ENCODE peak calls at places on chromosomes 12 and 14, in seven cellular contexts. One of them, this sample, is unnamed.

GRCh38 chr12:80364056-80364455 is 80.0 kb upstream of the PTPRQ start:
- DNase-seq in brain microvascular endothelial cell: no peak
- DNase-seq in keratinocyte: no peak
- DNase-seq in cardiac muscle cell: no peak
- DNase-seq in lower lobe of right lung: no peak
- DNase-seq in fibroblast of lung: peak
- DNase-seq in IMR-90: peak
- DNase-seq in this sample: no peak

GRCh38 chr14:28765169-28765906 is 1.2 kb upstream of the FOXG1 start:
- DNase-seq in brain microvascular endothelial cell: no peak
- DNase-seq in lower lobe of right lung: peak
- DNase-seq in cardiac muscle cell: no peak
- DNase-seq in keratinocyte: no peak
- DNase-seq in IMR-90: no peak
- DNase-seq in fibroblast of lung: no peak
- DNase-seq in this sample: no peak

GRCh38 chr14:89616425-89617141 is 199.6 kb upstream of the FOXN3 start:
- DNase-seq in brain microvascular endothelial cell: peak
- DNase-seq in keratinocyte: no peak
- DNase-seq in cardiac muscle cell: peak
- DNase-seq in fibroblast of lung: peak
- DNase-seq in lower lobe of right lung: no peak
- DNase-seq in IMR-90: peak
- DNase-seq in this sample: no peak

GRCh38 chr12:102521662-102522277 is 41.4 kb upstream of the IGF1 start:
- DNase-seq in keratinocyte: no peak
- DNase-seq in lower lobe of right lung: no peak
- DNase-seq in cardiac muscle cell: no peak
- DNase-seq in fibroblast of lung: no peak
- DNase-seq in IMR-90: no peak
- DNase-seq in brain microvascular endothelial cell: no peak
- DNase-seq in this sample: no peak

GRCh38 chr14:98501335-98501734 is 770.7 kb downstream of the BCL11B start:
- DNase-seq in lower lobe of right lung: no peak
- DNase-seq in cardiac muscle cell: no peak
- DNase-seq in fibroblast of lung: peak
- DNase-seq in keratinocyte: peak
- DNase-seq in IMR-90: no peak
- DNase-seq in brain microvascular endothelial cell: no peak
- DNase-seq in this sample: peak

GRCh38 chr14:39469094-39469710 is 37.0 kb upstream of the FBXO33 start:
- DNase-seq in brain microvascular endothelial cell: no peak
- DNase-seq in fibroblast of lung: no peak
- DNase-seq in cardiac muscle cell: peak
- DNase-seq in lower lobe of right lung: no peak
- DNase-seq in IMR-90: no peak
- DNase-seq in keratinocyte: no peak
- DNase-seq in this sample: no peak

GRCh38 chr12:97404549-97404948 is 58.1 kb upstream of the RMST start:
- DNase-seq in fibroblast of lung: peak
- DNase-seq in lower lobe of right lung: no peak
- DNase-seq in cardiac muscle cell: peak
- DNase-seq in keratinocyte: no peak
- DNase-seq in IMR-90: peak
- DNase-seq in brain microvascular endothelial cell: peak
- DNase-seq in this sample: peak

GRCh38 chr12:49807991-49808580 is 20.1 kb downstream of the NCKAP5L start:
- DNase-seq in keratinocyte: no peak
- DNase-seq in cardiac muscle cell: no peak
- DNase-seq in brain microvascular endothelial cell: no peak
- DNase-seq in IMR-90: no peak
- DNase-seq in lower lobe of right lung: no peak
- DNase-seq in fibroblast of lung: no peak
- DNase-seq in this sample: no peak

GRCh38 chr14:92906823-92907222 is 16.1 kb upstream of the CHGA start:
- DNase-seq in cardiac muscle cell: no peak
- DNase-seq in lower lobe of right lung: no peak
- DNase-seq in brain microvascular endothelial cell: no peak
- DNase-seq in fibroblast of lung: no peak
- DNase-seq in keratinocyte: no peak
- DNase-seq in IMR-90: no peak
- DNase-seq in this sample: no peak

GRCh38 chr14:61342486-61342885 is 21.1 kb downstream of the PRKCH start:
- DNase-seq in keratinocyte: no peak
- DNase-seq in IMR-90: no peak
- DNase-seq in fibroblast of lung: no peak
- DNase-seq in brain microvascular endothelial cell: no peak
- DNase-seq in cardiac muscle cell: no peak
- DNase-seq in lower lobe of right lung: no peak
- DNase-seq in this sample: no peak

GRCh38 chr14:49621114-49621881 is 699 bp downstream of the MGAT2 start:
- DNase-seq in keratinocyte: no peak
- DNase-seq in brain microvascular endothelial cell: peak
- DNase-seq in fibroblast of lung: peak
- DNase-seq in cardiac muscle cell: peak
- DNase-seq in IMR-90: peak
- DNase-seq in lower lobe of right lung: peak
- DNase-seq in this sample: no peak

GRCh38 chr12:31230004-31230403 is 95.9 kb downstream of the SINHCAF start:
- DNase-seq in brain microvascular endothelial cell: no peak
- DNase-seq in keratinocyte: no peak
- DNase-seq in lower lobe of right lung: no peak
- DNase-seq in cardiac muscle cell: no peak
- DNase-seq in fibroblast of lung: no peak
- DNase-seq in IMR-90: no peak
- DNase-seq in this sample: no peak

GRCh38 chr14:103006991-103007520 is 50.3 kb downstream of the CDC42BPB start:
- DNase-seq in brain microvascular endothelial cell: no peak
- DNase-seq in IMR-90: no peak
- DNase-seq in cardiac muscle cell: no peak
- DNase-seq in fibroblast of lung: no peak
- DNase-seq in lower lobe of right lung: no peak
- DNase-seq in keratinocyte: no peak
- DNase-seq in this sample: no peak

GRCh38 chr12:103807561-103808238 is 33.3 kb downstream of the NT5DC3 start:
- DNase-seq in cardiac muscle cell: no peak
- DNase-seq in lower lobe of right lung: no peak
- DNase-seq in IMR-90: no peak
- DNase-seq in brain microvascular endothelial cell: no peak
- DNase-seq in fibroblast of lung: no peak
- DNase-seq in keratinocyte: no peak
- DNase-seq in this sample: no peak

GRCh38 chr14:70907996-70908917 is 998 bp downstream of the PCNX1 start:
- DNase-seq in IMR-90: peak
- DNase-seq in brain microvascular endothelial cell: peak
- DNase-seq in fibroblast of lung: peak
- DNase-seq in keratinocyte: no peak
- DNase-seq in lower lobe of right lung: peak
- DNase-seq in cardiac muscle cell: peak
- DNase-seq in this sample: peak

GRCh38 chr12:101823891-101824290 is 6.9 kb downstream of the GNPTAB start:
- DNase-seq in keratinocyte: no peak
- DNase-seq in fibroblast of lung: peak
- DNase-seq in IMR-90: no peak
- DNase-seq in cardiac muscle cell: peak
- DNase-seq in brain microvascular endothelial cell: peak
- DNase-seq in lower lobe of right lung: no peak
- DNase-seq in this sample: peak

GRCh38 chr12:75437564-75437963 is 43.0 kb upstream of the GLIPR1 start:
- DNase-seq in lower lobe of right lung: no peak
- DNase-seq in cardiac muscle cell: peak
- DNase-seq in fibroblast of lung: peak
- DNase-seq in IMR-90: peak
- DNase-seq in brain microvascular endothelial cell: peak
- DNase-seq in keratinocyte: no peak
- DNase-seq in this sample: no peak

GRCh38 chr14:101843038-101843437 is 81.5 kb downstream of the PPP2R5C start:
- DNase-seq in keratinocyte: no peak
- DNase-seq in lower lobe of right lung: no peak
- DNase-seq in cardiac muscle cell: no peak
- DNase-seq in brain microvascular endothelial cell: no peak
- DNase-seq in fibroblast of lung: no peak
- DNase-seq in IMR-90: no peak
- DNase-seq in this sample: no peak

GRCh38 chr14:33052899-33053400 is 114.3 kb downstream of the NPAS3 start:
- DNase-seq in keratinocyte: no peak
- DNase-seq in IMR-90: no peak
- DNase-seq in lower lobe of right lung: no peak
- DNase-seq in brain microvascular endothelial cell: no peak
- DNase-seq in fibroblast of lung: no peak
- DNase-seq in cardiac muscle cell: no peak
- DNase-seq in this sample: no peak

GRCh38 chr14:78950654-78951053 is 780.5 kb downstream of the NRXN3 start:
- DNase-seq in lower lobe of right lung: no peak
- DNase-seq in IMR-90: peak
- DNase-seq in keratinocyte: no peak
- DNase-seq in cardiac muscle cell: peak
- DNase-seq in brain microvascular endothelial cell: peak
- DNase-seq in fibroblast of lung: peak
- DNase-seq in this sample: peak

GRCh38 chr12:93699271-93700141 is 22.3 kb downstream of the CRADD start:
- DNase-seq in cardiac muscle cell: peak
- DNase-seq in keratinocyte: no peak
- DNase-seq in IMR-90: peak
- DNase-seq in lower lobe of right lung: no peak
- DNase-seq in brain microvascular endothelial cell: peak
- DNase-seq in fibroblast of lung: peak
- DNase-seq in this sample: no peak
- H3K27ac ChIP-seq in cardiac muscle cell: peak
- H3K27ac ChIP-seq in keratinocyte: peak
- H3K27ac ChIP-seq in IMR-90: no peak
- H3K27ac ChIP-seq in lower lobe of right lung: no peak
- H3K27ac ChIP-seq in brain microvascular endothelial cell: peak
- H3K27ac ChIP-seq in fibroblast of lung: no peak
- H3K27ac ChIP-seq in this sample: no peak

GRCh38 chr14:96938946-96939345 is 141.8 kb downstream of the VRK1 start:
- DNase-seq in keratinocyte: no peak
- DNase-seq in IMR-90: no peak
- DNase-seq in brain microvascular endothelial cell: no peak
- DNase-seq in lower lobe of right lung: no peak
- DNase-seq in fibroblast of lung: no peak
- DNase-seq in cardiac muscle cell: no peak
- DNase-seq in this sample: no peak
- TF ChIP-seq CTCF in keratinocyte: peak
- TF ChIP-seq CTCF in IMR-90: no peak
- TF ChIP-seq CTCF in brain microvascular endothelial cell: peak
- TF ChIP-seq CTCF in lower lobe of right lung: no peak
- TF ChIP-seq CTCF in fibroblast of lung: peak
- TF ChIP-seq CTCF in cardiac muscle cell: no peak
- TF ChIP-seq CTCF in this sample: no peak

DNA sequence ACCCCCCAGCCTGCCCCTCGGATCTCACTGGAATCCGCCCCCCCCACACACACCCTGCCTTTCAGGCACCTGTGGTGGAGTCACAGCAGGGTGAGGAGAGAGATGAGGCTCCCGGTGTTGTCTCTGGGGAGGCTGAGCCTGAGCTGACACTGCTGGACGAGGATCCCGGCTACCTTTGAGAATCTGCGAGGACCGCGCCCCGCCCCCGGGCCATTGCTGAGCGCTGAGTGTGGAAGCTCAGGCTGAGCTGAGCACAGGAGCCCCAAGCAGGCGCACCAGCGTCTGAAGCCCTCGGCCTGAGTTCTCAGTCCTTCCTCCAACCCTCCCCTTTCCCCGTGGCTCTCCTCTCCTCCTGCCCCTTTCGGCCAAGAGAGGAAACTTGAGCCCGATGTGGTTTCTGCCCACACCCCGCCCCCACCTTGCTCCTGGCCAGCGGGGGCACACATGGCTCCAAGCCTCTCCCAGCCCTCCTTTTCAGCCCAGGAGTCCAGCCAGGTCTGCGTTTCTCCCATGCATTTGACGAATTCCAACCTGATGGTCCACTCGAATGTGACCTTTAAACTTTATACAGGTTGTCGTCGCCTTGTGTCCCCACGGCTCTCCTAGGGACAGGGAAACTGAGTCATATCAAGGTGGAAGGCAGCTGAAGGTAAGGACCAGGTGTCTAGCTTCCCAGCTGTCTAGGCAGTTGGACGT is at the start of gene NFE2:
- DNase-seq in lower lobe of right lung: peak
- DNase-seq in fibroblast of lung: peak
- DNase-seq in cardiac muscle cell: peak
- DNase-seq in keratinocyte: no peak
- DNase-seq in IMR-90: peak
- DNase-seq in brain microvascular endothelial cell: peak
- DNase-seq in this sample: peak
- H3K27ac ChIP-seq in lower lobe of right lung: peak
- H3K27ac ChIP-seq in fibroblast of lung: no peak
- H3K27ac ChIP-seq in cardiac muscle cell: peak
- H3K27ac ChIP-seq in keratinocyte: no peak
- H3K27ac ChIP-seq in IMR-90: no peak
- H3K27ac ChIP-seq in brain microvascular endothelial cell: no peak
- H3K27ac ChIP-seq in this sample: peak

GRCh38 chr14:104975481-104976197 is 2.5 kb downstream of the AHNAK2 start:
- DNase-seq in lower lobe of right lung: peak
- DNase-seq in fibroblast of lung: no peak
- DNase-seq in IMR-90: no peak
- DNase-seq in keratinocyte: no peak
- DNase-seq in cardiac muscle cell: no peak
- DNase-seq in brain microvascular endothelial cell: no peak
- DNase-seq in this sample: no peak
- TF ChIP-seq CTCF in lower lobe of right lung: no peak
- TF ChIP-seq CTCF in fibroblast of lung: no peak
- TF ChIP-seq CTCF in IMR-90: peak
- TF ChIP-seq CTCF in keratinocyte: no peak
- TF ChIP-seq CTCF in cardiac muscle cell: no peak
- TF ChIP-seq CTCF in brain microvascular endothelial cell: peak
- TF ChIP-seq CTCF in this sample: no peak

GRCh38 chr12:86675197-86675596 is 419.0 kb upstream of the MGAT4C start:
- DNase-seq in lower lobe of right lung: no peak
- DNase-seq in fibroblast of lung: no peak
- DNase-seq in brain microvascular endothelial cell: no peak
- DNase-seq in keratinocyte: no peak
- DNase-seq in cardiac muscle cell: no peak
- DNase-seq in IMR-90: no peak
- DNase-seq in this sample: no peak

GRCh38 chr12:86669010-86669409 is 412.8 kb upstream of the MGAT4C start:
- DNase-seq in brain microvascular endothelial cell: no peak
- DNase-seq in lower lobe of right lung: no peak
- DNase-seq in IMR-90: no peak
- DNase-seq in cardiac muscle cell: no peak
- DNase-seq in fibroblast of lung: no peak
- DNase-seq in keratinocyte: peak
- DNase-seq in this sample: peak

GRCh38 chr12:86666311-86666710 is 410.1 kb upstream of the MGAT4C start:
- DNase-seq in fibroblast of lung: peak
- DNase-seq in lower lobe of right lung: no peak
- DNase-seq in keratinocyte: no peak
- DNase-seq in IMR-90: no peak
- DNase-seq in brain microvascular endothelial cell: no peak
- DNase-seq in cardiac muscle cell: peak
- DNase-seq in this sample: no peak

GRCh38 chr12:86671001-86671400 is 414.8 kb upstream of the MGAT4C start:
- DNase-seq in IMR-90: peak
- DNase-seq in lower lobe of right lung: no peak
- DNase-seq in keratinocyte: no peak
- DNase-seq in cardiac muscle cell: no peak
- DNase-seq in brain microvascular endothelial cell: no peak
- DNase-seq in fibroblast of lung: no peak
- DNase-seq in this sample: no peak
- H3K27ac ChIP-seq in IMR-90: no peak
- H3K27ac ChIP-seq in lower lobe of right lung: no peak
- H3K27ac ChIP-seq in keratinocyte: no peak
- H3K27ac ChIP-seq in cardiac muscle cell: no peak
- H3K27ac ChIP-seq in brain microvascular endothelial cell: no peak
- H3K27ac ChIP-seq in fibroblast of lung: no peak
- H3K27ac ChIP-seq in this sample: no peak